ENCODE peak calls at places on chromosomes 1 and 21, in seven cellular contexts. One of them, this sample, is unnamed.

GRCh38 chr1:48878191-48878940 is 101.7 kb upstream of the BEND5 start:
- DNase-seq in CD4-positive, alpha-beta T cell: no peak
- DNase-seq in ascending aorta: no peak
- DNase-seq in suprapubic skin: no peak
- DNase-seq in fibroblast of lung: peak
- DNase-seq in IMR-90: peak
- DNase-seq in mammary epithelial cell: peak
- DNase-seq in this sample: no peak

GRCh38 chr1:80248886-80249285 is 1242.4 kb upstream of the ADGRL4 start:
- DNase-seq in IMR-90: peak
- DNase-seq in ascending aorta: no peak
- DNase-seq in CD4-positive, alpha-beta T cell: no peak
- DNase-seq in suprapubic skin: no peak
- DNase-seq in mammary epithelial cell: peak
- DNase-seq in fibroblast of lung: peak
- DNase-seq in this sample: no peak

GRCh38 chr1:10107985-10108663 is 75.4 kb downstream of the UBE4B start:
- DNase-seq in suprapubic skin: no peak
- DNase-seq in ascending aorta: peak
- DNase-seq in CD4-positive, alpha-beta T cell: no peak
- DNase-seq in fibroblast of lung: peak
- DNase-seq in mammary epithelial cell: peak
- DNase-seq in IMR-90: peak
- DNase-seq in this sample: no peak

GRCh38 chr1:231990388-231990787 is 363.8 kb downstream of the DISC1 start:
- DNase-seq in fibroblast of lung: no peak
- DNase-seq in IMR-90: no peak
- DNase-seq in suprapubic skin: no peak
- DNase-seq in ascending aorta: no peak
- DNase-seq in mammary epithelial cell: no peak
- DNase-seq in CD4-positive, alpha-beta T cell: no peak
- DNase-seq in this sample: no peak

GRCh38 chr1:95043141-95043980 is 29.4 kb downstream of the ALG14 start:
- DNase-seq in IMR-90: peak
- DNase-seq in ascending aorta: peak
- DNase-seq in suprapubic skin: peak
- DNase-seq in CD4-positive, alpha-beta T cell: peak
- DNase-seq in mammary epithelial cell: peak
- DNase-seq in fibroblast of lung: peak
- DNase-seq in this sample: peak

GRCh38 chr1:90386899-90387334 is 330.2 kb downstream of the BARHL2 start:
- DNase-seq in CD4-positive, alpha-beta T cell: no peak
- DNase-seq in IMR-90: peak
- DNase-seq in fibroblast of lung: peak
- DNase-seq in ascending aorta: no peak
- DNase-seq in mammary epithelial cell: peak
- DNase-seq in suprapubic skin: no peak
- DNase-seq in this sample: no peak

GRCh38 chr1:53519412-53519811 is 60.2 kb downstream of the DMRTB1 start:
- DNase-seq in suprapubic skin: no peak
- DNase-seq in IMR-90: no peak
- DNase-seq in ascending aorta: no peak
- DNase-seq in fibroblast of lung: peak
- DNase-seq in CD4-positive, alpha-beta T cell: no peak
- DNase-seq in mammary epithelial cell: no peak
- DNase-seq in this sample: no peak

GRCh38 chr1:22053861-22054770 is 1.6 kb downstream of the CDC42 start:
- DNase-seq in IMR-90: peak
- DNase-seq in fibroblast of lung: no peak
- DNase-seq in CD4-positive, alpha-beta T cell: no peak
- DNase-seq in mammary epithelial cell: peak
- DNase-seq in ascending aorta: peak
- DNase-seq in suprapubic skin: peak
- DNase-seq in this sample: no peak

GRCh38 chr1:204617256-204618147 is 68.0 kb downstream of the LRRN2 start:
- DNase-seq in IMR-90: no peak
- DNase-seq in ascending aorta: no peak
- DNase-seq in suprapubic skin: no peak
- DNase-seq in fibroblast of lung: no peak
- DNase-seq in CD4-positive, alpha-beta T cell: no peak
- DNase-seq in mammary epithelial cell: no peak
- DNase-seq in this sample: peak

GRCh38 chr1:226547754-226548191 is 791 bp upstream of the STUM start:
- DNase-seq in ascending aorta: peak
- DNase-seq in CD4-positive, alpha-beta T cell: peak
- DNase-seq in fibroblast of lung: peak
- DNase-seq in suprapubic skin: peak
- DNase-seq in mammary epithelial cell: peak
- DNase-seq in IMR-90: peak
- DNase-seq in this sample: peak

GRCh38 chr1:3981261-3981660 is 81.2 kb upstream of the C1orf174 start:
- DNase-seq in suprapubic skin: no peak
- DNase-seq in fibroblast of lung: no peak
- DNase-seq in ascending aorta: no peak
- DNase-seq in CD4-positive, alpha-beta T cell: no peak
- DNase-seq in mammary epithelial cell: no peak
- DNase-seq in IMR-90: no peak
- DNase-seq in this sample: no peak

GRCh38 chr21:42096593-42096992 is 25.5 kb downstream of the UMODL1 start:
- DNase-seq in IMR-90: no peak
- DNase-seq in ascending aorta: no peak
- DNase-seq in suprapubic skin: no peak
- DNase-seq in mammary epithelial cell: no peak
- DNase-seq in CD4-positive, alpha-beta T cell: no peak
- DNase-seq in fibroblast of lung: no peak
- DNase-seq in this sample: no peak

GRCh38 chr1:155236451-155236850 is 18.8 kb downstream of the ENTREP3 start:
- DNase-seq in suprapubic skin: no peak
- DNase-seq in IMR-90: no peak
- DNase-seq in fibroblast of lung: no peak
- DNase-seq in mammary epithelial cell: no peak
- DNase-seq in ascending aorta: no peak
- DNase-seq in CD4-positive, alpha-beta T cell: no peak
- DNase-seq in this sample: no peak

GRCh38 chr1:56068908-56069307 is 510.5 kb downstream of the PLPP3 start:
- DNase-seq in IMR-90: peak
- DNase-seq in fibroblast of lung: peak
- DNase-seq in mammary epithelial cell: peak
- DNase-seq in suprapubic skin: no peak
- DNase-seq in CD4-positive, alpha-beta T cell: no peak
- DNase-seq in ascending aorta: no peak
- DNase-seq in this sample: no peak

GRCh38 chr1:20663365-20663764 is 2.2 kb upstream of the DDOST start:
- DNase-seq in ascending aorta: no peak
- DNase-seq in CD4-positive, alpha-beta T cell: no peak
- DNase-seq in IMR-90: no peak
- DNase-seq in mammary epithelial cell: no peak
- DNase-seq in fibroblast of lung: no peak
- DNase-seq in suprapubic skin: no peak
- DNase-seq in this sample: no peak

GRCh38 chr21:45381036-45381787 is 23.8 kb upstream of the COL18A1 start:
- DNase-seq in CD4-positive, alpha-beta T cell: no peak
- DNase-seq in mammary epithelial cell: no peak
- DNase-seq in IMR-90: no peak
- DNase-seq in ascending aorta: peak
- DNase-seq in fibroblast of lung: no peak
- DNase-seq in suprapubic skin: no peak
- DNase-seq in this sample: no peak

GRCh38 chr21:45380566-45380965 is 24.4 kb upstream of the COL18A1 start:
- DNase-seq in fibroblast of lung: no peak
- DNase-seq in IMR-90: no peak
- DNase-seq in mammary epithelial cell: no peak
- DNase-seq in suprapubic skin: no peak
- DNase-seq in ascending aorta: peak
- DNase-seq in CD4-positive, alpha-beta T cell: no peak
- DNase-seq in this sample: no peak

GRCh38 chr1:19648239-19648638 is 4.1 kb downstream of the NBL1 start:
- DNase-seq in CD4-positive, alpha-beta T cell: no peak
- DNase-seq in suprapubic skin: no peak
- DNase-seq in mammary epithelial cell: no peak
- DNase-seq in ascending aorta: no peak
- DNase-seq in fibroblast of lung: no peak
- DNase-seq in IMR-90: no peak
- DNase-seq in this sample: no peak

GRCh38 chr1:19651141-19651737 is 7.1 kb downstream of the NBL1 start:
- DNase-seq in mammary epithelial cell: no peak
- DNase-seq in fibroblast of lung: peak
- DNase-seq in ascending aorta: peak
- DNase-seq in IMR-90: peak
- DNase-seq in CD4-positive, alpha-beta T cell: peak
- DNase-seq in suprapubic skin: no peak
- DNase-seq in this sample: peak

GRCh38 chr1:19647643-19648042 is 3.5 kb downstream of the NBL1 start:
- DNase-seq in suprapubic skin: no peak
- DNase-seq in mammary epithelial cell: no peak
- DNase-seq in CD4-positive, alpha-beta T cell: peak
- DNase-seq in IMR-90: no peak
- DNase-seq in ascending aorta: no peak
- DNase-seq in fibroblast of lung: no peak
- DNase-seq in this sample: no peak

GRCh38 chr1:19648689-19649088 is 4.6 kb downstream of the NBL1 start:
- DNase-seq in fibroblast of lung: peak
- DNase-seq in mammary epithelial cell: no peak
- DNase-seq in IMR-90: no peak
- DNase-seq in CD4-positive, alpha-beta T cell: no peak
- DNase-seq in suprapubic skin: no peak
- DNase-seq in ascending aorta: no peak
- DNase-seq in this sample: no peak

GRCh38 chr1:19650416-19651140 is 6.5 kb downstream of the NBL1 start:
- DNase-seq in CD4-positive, alpha-beta T cell: no peak
- DNase-seq in suprapubic skin: no peak
- DNase-seq in mammary epithelial cell: no peak
- DNase-seq in IMR-90: no peak
- DNase-seq in ascending aorta: no peak
- DNase-seq in fibroblast of lung: no peak
- DNase-seq in this sample: no peak
- H3K27ac ChIP-seq in CD4-positive, alpha-beta T cell: no peak
- H3K27ac ChIP-seq in suprapubic skin: peak
- H3K27ac ChIP-seq in mammary epithelial cell: peak
- H3K27ac ChIP-seq in IMR-90: no peak
- H3K27ac ChIP-seq in ascending aorta: peak
- H3K27ac ChIP-seq in fibroblast of lung: peak
- H3K27ac ChIP-seq in this sample: no peak

GRCh38 chr21:40300300-40300699 is 433.1 kb downstream of the PCP4 start:
- DNase-seq in mammary epithelial cell: no peak
- DNase-seq in fibroblast of lung: no peak
- DNase-seq in IMR-90: no peak
- DNase-seq in CD4-positive, alpha-beta T cell: no peak
- DNase-seq in suprapubic skin: no peak
- DNase-seq in ascending aorta: no peak
- DNase-seq in this sample: no peak

GRCh38 chr21:40299441-40299840 is 432.2 kb downstream of the PCP4 start:
- DNase-seq in IMR-90: no peak
- DNase-seq in suprapubic skin: no peak
- DNase-seq in ascending aorta: no peak
- DNase-seq in fibroblast of lung: no peak
- DNase-seq in mammary epithelial cell: no peak
- DNase-seq in CD4-positive, alpha-beta T cell: no peak
- DNase-seq in this sample: no peak
- H3K27ac ChIP-seq in IMR-90: no peak
- H3K27ac ChIP-seq in suprapubic skin: no peak
- H3K27ac ChIP-seq in ascending aorta: no peak
- H3K27ac ChIP-seq in fibroblast of lung: no peak
- H3K27ac ChIP-seq in mammary epithelial cell: no peak
- H3K27ac ChIP-seq in CD4-positive, alpha-beta T cell: no peak
- H3K27ac ChIP-seq in this sample: no peak

DNA sequence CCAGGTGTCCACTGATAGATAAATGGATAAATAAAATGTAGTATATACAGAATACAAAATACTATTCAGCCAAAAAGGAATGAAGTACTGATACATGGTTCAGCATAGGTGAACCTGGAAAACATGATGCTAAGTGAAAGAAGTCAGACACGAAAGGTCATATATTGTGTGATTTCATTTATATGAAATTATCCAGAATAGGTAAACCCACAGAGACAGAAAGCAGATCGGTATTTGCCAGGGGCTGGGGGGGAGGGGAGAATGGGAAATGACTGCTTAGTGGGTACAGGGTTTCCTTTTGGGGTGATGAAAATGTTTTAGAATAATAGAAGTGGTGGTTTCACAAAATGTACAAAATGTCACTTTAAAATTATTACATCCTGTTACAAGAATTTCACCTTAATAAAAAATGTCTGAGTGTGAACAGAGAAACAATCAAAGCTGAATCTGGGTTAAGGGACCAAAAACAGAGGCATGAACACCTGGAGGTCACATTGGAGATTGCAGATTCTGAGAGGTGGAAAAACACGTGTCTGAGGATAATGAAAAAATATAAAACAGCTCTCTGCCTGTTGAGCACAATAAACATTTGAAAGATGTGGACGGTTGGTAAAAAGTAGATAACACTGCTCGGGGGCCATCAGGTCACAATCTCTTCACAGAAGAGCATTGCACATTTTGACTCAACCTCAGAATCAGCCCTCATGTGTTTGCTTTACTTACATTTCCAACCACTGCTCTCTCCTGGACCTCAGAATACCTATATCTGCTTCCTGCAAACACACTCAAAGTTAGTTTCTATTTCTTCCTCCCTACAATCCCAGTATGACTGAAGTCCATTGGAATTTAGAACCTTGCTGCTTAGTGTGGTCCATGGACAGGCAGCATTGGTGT is 3.3 kb downstream of the SLAMF6 start:
- DNase-seq in IMR-90: no peak
- DNase-seq in fibroblast of lung: no peak
- DNase-seq in mammary epithelial cell: peak
- DNase-seq in CD4-positive, alpha-beta T cell: no peak
- DNase-seq in ascending aorta: no peak
- DNase-seq in suprapubic skin: no peak
- DNase-seq in this sample: no peak
- H3K27ac ChIP-seq in IMR-90: no peak
- H3K27ac ChIP-seq in fibroblast of lung: no peak
- H3K27ac ChIP-seq in mammary epithelial cell: no peak
- H3K27ac ChIP-seq in CD4-positive, alpha-beta T cell: peak
- H3K27ac ChIP-seq in ascending aorta: no peak
- H3K27ac ChIP-seq in suprapubic skin: no peak
- H3K27ac ChIP-seq in this sample: no peak

DNA sequence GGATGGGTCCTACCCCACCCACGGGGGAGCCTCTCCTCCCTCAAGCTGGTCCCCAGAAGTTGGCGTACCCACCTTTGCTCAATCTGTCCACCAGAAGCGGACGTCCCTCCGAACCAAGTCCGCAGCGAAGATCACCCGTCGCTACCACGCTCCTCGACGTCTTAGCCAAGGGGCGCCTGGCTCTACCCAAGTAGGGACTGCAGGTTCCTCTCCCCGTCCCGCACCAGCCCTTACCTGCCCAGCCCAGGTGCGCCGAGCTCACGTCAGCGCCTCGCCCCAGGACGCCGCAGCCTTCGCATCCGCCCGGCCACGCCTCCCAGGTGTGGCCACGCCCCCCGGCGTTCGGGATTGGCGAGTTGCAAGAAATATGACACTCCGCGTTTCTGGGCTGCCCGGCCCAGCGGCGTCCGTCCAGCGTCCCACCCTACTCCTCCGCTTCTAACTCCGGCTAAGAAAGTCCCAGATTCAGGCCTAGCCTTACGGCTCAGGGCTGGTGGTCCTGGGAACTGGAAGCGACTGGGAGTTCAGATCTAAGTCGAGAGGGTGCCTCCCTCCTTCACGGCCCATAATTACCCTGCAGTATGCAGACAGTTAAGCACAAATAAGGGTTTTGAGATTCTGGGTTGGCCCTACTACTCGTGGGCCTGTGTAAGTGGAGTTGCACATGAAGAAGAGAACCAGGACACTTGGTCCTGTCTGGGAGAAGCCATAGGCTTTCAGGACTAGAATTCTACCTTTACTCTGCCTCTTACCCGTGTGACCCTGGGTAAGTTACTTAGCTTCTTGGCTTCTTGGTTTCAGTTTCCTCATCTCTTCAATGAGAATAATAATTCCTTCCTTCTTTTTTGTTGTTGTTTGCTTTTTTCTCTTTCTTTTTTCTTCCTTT is at the start of gene IRF6:
- DNase-seq in suprapubic skin: peak
- DNase-seq in ascending aorta: peak
- DNase-seq in fibroblast of lung: peak
- DNase-seq in IMR-90: peak
- DNase-seq in CD4-positive, alpha-beta T cell: peak
- DNase-seq in mammary epithelial cell: peak
- DNase-seq in this sample: peak
- H3K27ac ChIP-seq in suprapubic skin: peak
- H3K27ac ChIP-seq in ascending aorta: no peak
- H3K27ac ChIP-seq in fibroblast of lung: peak
- H3K27ac ChIP-seq in IMR-90: peak
- H3K27ac ChIP-seq in CD4-positive, alpha-beta T cell: no peak
- H3K27ac ChIP-seq in mammary epithelial cell: peak
- H3K27ac ChIP-seq in this sample: no peak

This sample was measured in substantia nigra.